ENCODE peak calls at places on chromosome 18, in four cellular contexts. One of them, this sample, is unnamed.

GRCh38 chr18:45837283-45838070 is 12.0 kb downstream of the SIGLEC15 start:
- DNase-seq in spleen: peak
- DNase-seq in CD8-positive, alpha-beta T cell: peak
- DNase-seq in K562: no peak
- DNase-seq in this sample: no peak

GRCh38 chr18:37265382-37265781 is 300.2 kb downstream of the CELF4 start:
- DNase-seq in spleen: no peak
- DNase-seq in CD8-positive, alpha-beta T cell: no peak
- DNase-seq in K562: no peak
- DNase-seq in this sample: no peak

GRCh38 chr18:10056506-10056905 is 142.7 kb downstream of the VAPA start:
- DNase-seq in spleen: no peak
- DNase-seq in CD8-positive, alpha-beta T cell: no peak
- DNase-seq in K562: no peak
- DNase-seq in this sample: no peak

GRCh38 chr18:62372156-62372555 is 47.0 kb downstream of the TNFRSF11A start:
- DNase-seq in spleen: no peak
- DNase-seq in CD8-positive, alpha-beta T cell: no peak
- DNase-seq in K562: no peak
- DNase-seq in this sample: no peak

GRCh38 chr18:56146565-56146964 is 491.8 kb downstream of the TXNL1 start:
- DNase-seq in spleen: no peak
- DNase-seq in CD8-positive, alpha-beta T cell: no peak
- DNase-seq in K562: no peak
- DNase-seq in this sample: no peak

GRCh38 chr18:9160014-9160413 is 23.4 kb downstream of the ANKRD12 start:
- DNase-seq in spleen: no peak
- DNase-seq in CD8-positive, alpha-beta T cell: no peak
- DNase-seq in K562: no peak
- DNase-seq in this sample: no peak

GRCh38 chr18:12770469-12771219 is 67.8 kb downstream of the PSMG2 start:
- DNase-seq in spleen: peak
- DNase-seq in CD8-positive, alpha-beta T cell: no peak
- DNase-seq in K562: no peak
- DNase-seq in this sample: no peak

GRCh38 chr18:12032786-12033642 is 51.7 kb downstream of the IMPA2 start:
- DNase-seq in spleen: no peak
- DNase-seq in CD8-positive, alpha-beta T cell: no peak
- DNase-seq in K562: no peak
- DNase-seq in this sample: no peak

GRCh38 chr18:10416020-10416419 is 38.4 kb upstream of the APCDD1 start:
- DNase-seq in spleen: no peak
- DNase-seq in CD8-positive, alpha-beta T cell: no peak
- DNase-seq in K562: no peak
- DNase-seq in this sample: no peak

GRCh38 chr18:28715206-28715605 is 538.3 kb upstream of the CDH2 start:
- DNase-seq in spleen: no peak
- DNase-seq in CD8-positive, alpha-beta T cell: no peak
- DNase-seq in K562: no peak
- DNase-seq in this sample: no peak

GRCh38 chr18:23964282-23965238 is 50.0 kb upstream of the TTC39C start:
- DNase-seq in spleen: no peak
- DNase-seq in CD8-positive, alpha-beta T cell: peak
- DNase-seq in K562: peak
- DNase-seq in this sample: peak

GRCh38 chr18:55331301-55331700 is 256.7 kb downstream of the TCF4 start:
- DNase-seq in spleen: no peak
- DNase-seq in CD8-positive, alpha-beta T cell: no peak
- DNase-seq in K562: no peak
- DNase-seq in this sample: no peak

GRCh38 chr18:74806700-74807416 is 209.2 kb downstream of the ZNF407 start:
- DNase-seq in spleen: no peak
- DNase-seq in CD8-positive, alpha-beta T cell: no peak
- DNase-seq in K562: no peak
- DNase-seq in this sample: peak

GRCh38 chr18:47150029-47150823 is at the start of gene HDHD2:
- DNase-seq in spleen: peak
- DNase-seq in CD8-positive, alpha-beta T cell: peak
- DNase-seq in K562: peak
- DNase-seq in this sample: peak

GRCh38 chr18:48802543-48803428 is 148.0 kb downstream of the SMAD7 start:
- DNase-seq in spleen: peak
- DNase-seq in CD8-positive, alpha-beta T cell: no peak
- DNase-seq in K562: no peak
- DNase-seq in this sample: no peak

GRCh38 chr18:80200171-80200931 is 47.0 kb downstream of the PARD6G start:
- DNase-seq in spleen: no peak
- DNase-seq in CD8-positive, alpha-beta T cell: no peak
- DNase-seq in K562: peak
- DNase-seq in this sample: no peak

GRCh38 chr18:48817021-48817461 is 133.7 kb downstream of the SMAD7 start:
- DNase-seq in spleen: peak
- DNase-seq in CD8-positive, alpha-beta T cell: no peak
- DNase-seq in K562: no peak
- DNase-seq in this sample: no peak

GRCh38 chr18:46256078-46256477 is 151.9 kb downstream of the HAUS1 start:
- DNase-seq in spleen: no peak
- DNase-seq in CD8-positive, alpha-beta T cell: no peak
- DNase-seq in K562: no peak
- DNase-seq in this sample: no peak

GRCh38 chr18:76503595-76503994 is 8.6 kb upstream of the ZNF516 start:
- DNase-seq in spleen: peak
- DNase-seq in CD8-positive, alpha-beta T cell: no peak
- DNase-seq in K562: no peak
- DNase-seq in this sample: no peak

GRCh38 chr18:48940854-48941531 is 9.8 kb downstream of the SMAD7 start:
- DNase-seq in spleen: peak
- DNase-seq in CD8-positive, alpha-beta T cell: peak
- DNase-seq in K562: no peak
- DNase-seq in this sample: no peak

GRCh38 chr18:12933323-12933722 is 14.5 kb upstream of the SEH1L start:
- DNase-seq in spleen: no peak
- DNase-seq in CD8-positive, alpha-beta T cell: no peak
- DNase-seq in K562: no peak
- DNase-seq in this sample: no peak

GRCh38 chr18:23994361-23994902 is 20.1 kb upstream of the TTC39C start:
- DNase-seq in spleen: no peak
- DNase-seq in CD8-positive, alpha-beta T cell: no peak
- DNase-seq in K562: no peak
- DNase-seq in this sample: peak

GRCh38 chr18:60019463-60019840 is 119.7 kb downstream of the PMAIP1 start:
- DNase-seq in spleen: no peak
- DNase-seq in CD8-positive, alpha-beta T cell: no peak
- DNase-seq in K562: no peak
- DNase-seq in this sample: no peak

GRCh38 chr18:76414936-76415621 is 80.0 kb downstream of the ZNF516 start:
- DNase-seq in spleen: no peak
- DNase-seq in CD8-positive, alpha-beta T cell: no peak
- DNase-seq in K562: no peak
- DNase-seq in this sample: no peak

GRCh38 chr18:25817571-25818237 is 272.7 kb downstream of the SS18 start:
- DNase-seq in spleen: no peak
- DNase-seq in CD8-positive, alpha-beta T cell: no peak
- DNase-seq in K562: no peak
- DNase-seq in this sample: no peak

GRCh38 chr18:25810736-25811135 is 279.7 kb downstream of the SS18 start:
- DNase-seq in spleen: no peak
- DNase-seq in CD8-positive, alpha-beta T cell: no peak
- DNase-seq in K562: no peak
- DNase-seq in this sample: no peak

GRCh38 chr18:25815659-25816058 is 274.8 kb downstream of the SS18 start:
- DNase-seq in spleen: no peak
- DNase-seq in CD8-positive, alpha-beta T cell: no peak
- DNase-seq in K562: no peak
- DNase-seq in this sample: no peak

GRCh38 chr18:25818505-25818904 is 271.9 kb downstream of the SS18 start:
- DNase-seq in spleen: no peak
- DNase-seq in CD8-positive, alpha-beta T cell: no peak
- DNase-seq in K562: no peak
- DNase-seq in this sample: no peak

GRCh38 chr18:25814841-25815458 is 275.5 kb downstream of the SS18 start:
- DNase-seq in spleen: no peak
- DNase-seq in CD8-positive, alpha-beta T cell: no peak
- DNase-seq in K562: no peak
- DNase-seq in this sample: no peak
- H3K4me3 ChIP-seq in spleen: no peak
- H3K4me3 ChIP-seq in CD8-positive, alpha-beta T cell: no peak
- H3K4me3 ChIP-seq in K562: no peak
- H3K4me3 ChIP-seq in this sample: no peak

GRCh38 chr18:35045808-35046207 is 4.6 kb downstream of the MAPRE2 start:
- DNase-seq in spleen: no peak
- DNase-seq in CD8-positive, alpha-beta T cell: no peak
- DNase-seq in K562: peak
- DNase-seq in this sample: no peak
- H3K4me3 ChIP-seq in spleen: no peak
- H3K4me3 ChIP-seq in CD8-positive, alpha-beta T cell: no peak
- H3K4me3 ChIP-seq in K562: no peak
- H3K4me3 ChIP-seq in this sample: no peak

GRCh38 chr18:51151568-51152511 is 45.6 kb downstream of the MEX3C start:
- DNase-seq in spleen: peak
- DNase-seq in CD8-positive, alpha-beta T cell: peak
- DNase-seq in K562: no peak
- DNase-seq in this sample: no peak
- H3K4me3 ChIP-seq in spleen: peak
- H3K4me3 ChIP-seq in CD8-positive, alpha-beta T cell: no peak
- H3K4me3 ChIP-seq in K562: no peak
- H3K4me3 ChIP-seq in this sample: no peak

DNA sequence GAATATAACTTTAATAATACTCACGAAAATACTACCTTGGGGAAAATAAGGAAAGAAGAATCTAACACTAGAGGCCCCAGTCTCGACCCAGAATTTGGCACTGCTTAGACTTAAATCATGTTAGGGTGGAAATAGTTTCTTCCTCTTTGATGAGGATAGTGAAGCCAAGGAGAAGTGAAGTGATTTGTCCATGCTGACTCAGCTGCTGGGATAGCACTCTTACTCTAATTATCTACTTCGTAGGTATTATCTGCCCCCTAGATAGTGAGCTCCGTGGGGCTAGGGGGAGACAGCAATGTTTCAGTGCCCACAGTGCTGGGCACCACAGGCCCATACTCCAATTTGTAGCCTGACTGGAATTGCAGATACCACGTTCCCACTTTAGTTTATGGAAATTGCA is 2.6 kb downstream of the KCTD1 start:
- DNase-seq in spleen: no peak
- DNase-seq in CD8-positive, alpha-beta T cell: no peak
- DNase-seq in K562: no peak
- DNase-seq in this sample: no peak
- H3K4me3 ChIP-seq in spleen: no peak
- H3K4me3 ChIP-seq in CD8-positive, alpha-beta T cell: no peak
- H3K4me3 ChIP-seq in K562: no peak
- H3K4me3 ChIP-seq in this sample: no peak

DNA sequence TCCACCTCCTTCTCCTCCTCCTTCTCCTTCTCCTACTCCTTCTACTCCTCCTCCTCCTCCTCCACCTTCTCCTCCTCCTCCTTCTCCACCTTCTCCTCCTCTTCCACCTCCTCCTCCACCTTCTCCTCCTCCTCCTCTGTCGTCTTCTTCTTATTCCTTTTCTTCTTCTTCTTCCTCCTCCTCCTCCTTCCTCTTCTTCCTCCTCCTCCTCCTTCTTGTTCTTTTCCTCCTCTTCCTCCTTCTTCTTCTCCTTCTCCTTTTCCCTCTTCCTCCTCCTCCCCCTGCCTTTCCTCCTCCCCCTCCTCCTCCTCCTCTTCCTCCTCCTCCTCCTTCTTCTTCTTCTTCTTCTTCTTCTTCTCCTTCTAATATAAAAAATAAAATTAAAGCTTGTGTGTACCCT is 971.2 kb upstream of the PIK3C3 start:
- DNase-seq in spleen: no peak
- DNase-seq in CD8-positive, alpha-beta T cell: no peak
- DNase-seq in K562: no peak
- DNase-seq in this sample: no peak
- H3K4me3 ChIP-seq in spleen: no peak
- H3K4me3 ChIP-seq in CD8-positive, alpha-beta T cell: no peak
- H3K4me3 ChIP-seq in K562: no peak
- H3K4me3 ChIP-seq in this sample: no peak

This sample was measured in HCT116.